ENCODE peak calls at places on chromosome 20, in five cellular contexts. T is stimulated activated CD4-positive, alpha-beta T cell treated with anti-CD3 and anti-CD28 coated beads, Interleukin-12 subunit alpha, Interleukin-12 subunit beta, amount 100 ng/mL, for 48 hours; L is Daoy; Q is activated CD4-positive, alpha-beta T cell treated with anti-CD3 and anti-CD28 coated beads for 48 hours; E is OCI-LY7. B is an unnamed sample.

GRCh38 chr20:59781236-59781635 is 152.2 kb downstream of the SYCP2 start:
- DNase-seq in T (no peak), L (no peak), Q (no peak), E (no peak), B (no peak)

GRCh38 chr20:57748601-57749130 is 38.9 kb upstream of the PMEPA1 start:
- DNase-seq in T (peak; percentile 44), L (peak; percentile 95), Q (peak; percentile 66), E (no peak), B (peak; percentile 86)

GRCh38 chr20:36830791-36831691 is 44.9 kb upstream of the TLDC2 start:
- DNase-seq in T (no peak), L (peak; percentile 63), Q (no peak), E (no peak), B (peak; percentile 85)

GRCh38 chr20:373171-373890 is 7.2 kb upstream of the TRIB3 start:
- DNase-seq in T (no peak), L (peak; percentile 62), Q (no peak), E (no peak), B (no peak)

GRCh38 chr20:46695888-46696287 is 6.6 kb upstream of the TP53RK start:
- DNase-seq in T (no peak), L (no peak), Q (no peak), E (no peak), B (no peak)

GRCh38 chr20:52219441-52219840 is 27.9 kb upstream of the ZFP64 start:
- DNase-seq in T (no peak), L (peak; percentile 3), Q (no peak), E (peak; percentile 5), B (no peak)

GRCh38 chr20:47139934-47140333 is 216.6 kb downstream of the ZMYND8 start:
- DNase-seq in T (no peak), L (no peak), Q (no peak), E (no peak), B (no peak)

GRCh38 chr20:49664914-49665313 is 48.8 kb downstream of the B4GALT5 start:
- DNase-seq in T (no peak), L (no peak), Q (no peak), E (no peak), B (no peak)

GRCh38 chr20:16571333-16571732 is 1.9 kb downstream of the KIF16B start:
- DNase-seq in T (no peak), L (no peak), Q (no peak), E (no peak), B (no peak)

GRCh38 chr20:15610700-15611277 is 962.5 kb downstream of the KIF16B start:
- DNase-seq in T (no peak), L (no peak), Q (no peak), E (no peak), B (no peak)

GRCh38 chr20:36473164-36473563 is 68.2 kb upstream of the MYL9 start:
- DNase-seq in T (no peak), L (no peak), Q (no peak), E (no peak), B (no peak)

GRCh38 chr20:34299925-34300806 is 3.0 kb downstream of the AHCY start:
- DNase-seq in T (no peak), L (no peak), Q (no peak), E (no peak), B (no peak)

GRCh38 chr20:19975901-19976300 is 41.3 kb upstream of the NAA20 start:
- DNase-seq in T (no peak), L (peak; percentile 37), Q (no peak), E (no peak), B (peak; percentile 37)

GRCh38 chr20:39289831-39290230 is 327.7 kb downstream of the DHX35 start:
- DNase-seq in T (no peak), L (no peak), Q (no peak), E (no peak), B (no peak)

GRCh38 chr20:17172826-17173420 is 53.9 kb upstream of the PCSK2 start:
- DNase-seq in T (no peak), L (no peak), Q (no peak), E (no peak), B (no peak)

GRCh38 chr20:44027686-44028340 is 113.2 kb downstream of the TOX2 start:
- DNase-seq in T (no peak), L (no peak), Q (no peak), E (no peak), B (no peak)

GRCh38 chr20:21564127-21564773 is 50.4 kb upstream of the NKX2-2 start:
- DNase-seq in T (no peak), L (no peak), Q (no peak), E (no peak), B (no peak)

GRCh38 chr20:63863021-63863797 is 1.9 kb upstream of the TPD52L2 start:
- DNase-seq in T (no peak), L (no peak), Q (no peak), E (no peak), B (no peak)

GRCh38 chr20:35698298-35699126 is 640 bp downstream of the NFS1 start:
- DNase-seq in T (no peak), L (no peak), Q (no peak), E (peak; percentile 31), B (no peak)

GRCh38 chr20:740162-740561 is 28.1 kb downstream of the SLC52A3 start:
- DNase-seq in T (no peak), L (no peak), Q (no peak), E (no peak), B (no peak)

GRCh38 chr20:34872604-34873224 is at the start of gene GGT7:
- DNase-seq in T (peak; percentile 84), L (peak; percentile 86), Q (peak; percentile 90), E (peak; percentile 88), B (peak; percentile 84)

GRCh38 chr20:37984018-37984785 is 49.1 kb downstream of the TTI1 start:
- DNase-seq in T (no peak), L (no peak), Q (no peak), E (no peak), B (peak; percentile 66)

GRCh38 chr20:57779401-57780003 is 69.7 kb upstream of the PMEPA1 start:
- DNase-seq in T (no peak), L (peak; percentile 26), Q (no peak), E (no peak), B (no peak)

GRCh38 chr20:54650201-54650722 is 174.9 kb downstream of the DOK5 start:
- DNase-seq in T (no peak), L (no peak), Q (no peak), E (no peak), B (no peak)

B was measured in left cardiac atrium.